ENCODE peak calls at places on chromosomes 16 and 17, in five cellular contexts. W is AG10803; N is stimulated activated CD4-positive, alpha-beta T cell treated with anti-CD3 and anti-CD28 coated beads, Interleukin-15, amount 100 ng/mL, for 1 hour; P is mucosa of descending colon; X is T1000. S is an unnamed sample.

GRCh38 chr17:63842173-63842539 is 329 bp downstream of the SMARCD2 start:
- DNase-seq in W (no peak), N (peak), P (peak), X (no peak), S (peak)

GRCh38 chr16:25747160-25747758 is 55.5 kb downstream of the HS3ST4 start:
- DNase-seq in W (no peak), N (no peak), P (no peak), X (peak), S (no peak)

GRCh38 chr16:16151315-16151714 is 72.0 kb downstream of the ABCC6 start:
- DNase-seq in W (no peak), N (no peak), P (no peak), X (no peak), S (no peak)

GRCh38 chr17:64064331-64064730 is 43.9 kb upstream of the ICAM2 start:
- DNase-seq in W (no peak), N (no peak), P (peak), X (no peak), S (peak)

GRCh38 chr16:68264128-68265077 is at the start of gene SLC7A6:
- DNase-seq in W (peak), N (peak), P (peak), X (peak), S (peak)

GRCh38 chr17:28716740-28717577 is 709 bp downstream of the RAB34 start:
- DNase-seq in W (peak), N (no peak), P (peak), X (no peak), S (peak)

GRCh38 chr17:45294506-45294905 is 22.3 kb downstream of the MAP3K14 start:
- DNase-seq in W (peak), N (no peak), P (no peak), X (no peak), S (no peak)

GRCh38 chr16:49441366-49441780 is 67.8 kb downstream of the C16orf78 start:
- DNase-seq in W (no peak), N (peak), P (peak), X (no peak), S (peak)

GRCh38 chr17:26766743-26767142 is 527.2 kb upstream of the WSB1 start:
- DNase-seq in W (no peak), N (no peak), P (no peak), X (no peak), S (no peak)

S was measured in colonic mucosa.